ENCODE peak calls at places on chromosomes 1 and 21, in four cellular contexts. C, A, D and X are unnamed samples.

GRCh38 chr1:183806086-183806485 is 1.2 kb downstream of the RGL1 start:
- DNase-seq in C (no peak), A (no peak), D (no peak), X (no peak)

GRCh38 chr1:61450454-61451213 is 274.3 kb downstream of the TM2D1 start:
- DNase-seq in C (no peak), A (no peak), D (peak; percentile 51), X (peak; percentile 27)

GRCh38 chr21:35400233-35400939 is 351.3 kb upstream of the RUNX1 start:
- DNase-seq in C (peak; percentile 57), A (peak; percentile 24), D (peak; percentile 44), X (peak; percentile 62)

GRCh38 chr1:100627018-100627716 is 89.2 kb downstream of the GPR88 start:
- DNase-seq in C (no peak), A (no peak), D (no peak), X (no peak)

GRCh38 chr1:40663324-40664166 is 1.9 kb downstream of the RIMS3 start:
- DNase-seq in C (no peak), A (no peak), D (no peak), X (no peak)

GRCh38 chr21:39175154-39175553 is 8.1 kb downstream of the PSMG1 start:
- DNase-seq in C (no peak), A (no peak), D (no peak), X (no peak)

GRCh38 chr1:56644941-56645662 is at the start of gene PRKAA2:
- DNase-seq in C (peak; percentile 40), A (no peak), D (peak; percentile 68), X (peak; percentile 13)

GRCh38 chr1:211908453-211908852 is 77.9 kb upstream of the LPGAT1 start:
- DNase-seq in C (no peak), A (no peak), D (no peak), X (no peak)

GRCh38 chr21:45158491-45159423 is 84.4 kb downstream of the ADARB1 start:
- DNase-seq in C (no peak), A (no peak), D (no peak), X (no peak)

GRCh38 chr1:177281901-177282300 is 111.1 kb downstream of the BRINP2 start:
- DNase-seq in C (no peak), A (no peak), D (no peak), X (no peak)

GRCh38 chr1:205374205-205375078 is 17.7 kb upstream of the KLHDC8A start:
- DNase-seq in C (no peak), A (no peak), D (no peak), X (peak; percentile 96)

GRCh38 chr1:205568469-205569361 is 63.1 kb downstream of the ELK4 start:
- DNase-seq in C (no peak), A (no peak), D (no peak), X (peak; percentile 34)

GRCh38 chr1:205602118-205602517 is 29.7 kb downstream of the ELK4 start:
- DNase-seq in C (no peak), A (no peak), D (no peak), X (no peak)

GRCh38 chr1:156510709-156511108 is 10.1 kb upstream of the MEF2D start:
- DNase-seq in C (no peak), A (no peak), D (no peak), X (no peak)

GRCh38 chr21:28252923-28253322 is 739.8 kb downstream of the LTN1 start:
- DNase-seq in C (no peak), A (no peak), D (no peak), X (no peak)

DNA sequence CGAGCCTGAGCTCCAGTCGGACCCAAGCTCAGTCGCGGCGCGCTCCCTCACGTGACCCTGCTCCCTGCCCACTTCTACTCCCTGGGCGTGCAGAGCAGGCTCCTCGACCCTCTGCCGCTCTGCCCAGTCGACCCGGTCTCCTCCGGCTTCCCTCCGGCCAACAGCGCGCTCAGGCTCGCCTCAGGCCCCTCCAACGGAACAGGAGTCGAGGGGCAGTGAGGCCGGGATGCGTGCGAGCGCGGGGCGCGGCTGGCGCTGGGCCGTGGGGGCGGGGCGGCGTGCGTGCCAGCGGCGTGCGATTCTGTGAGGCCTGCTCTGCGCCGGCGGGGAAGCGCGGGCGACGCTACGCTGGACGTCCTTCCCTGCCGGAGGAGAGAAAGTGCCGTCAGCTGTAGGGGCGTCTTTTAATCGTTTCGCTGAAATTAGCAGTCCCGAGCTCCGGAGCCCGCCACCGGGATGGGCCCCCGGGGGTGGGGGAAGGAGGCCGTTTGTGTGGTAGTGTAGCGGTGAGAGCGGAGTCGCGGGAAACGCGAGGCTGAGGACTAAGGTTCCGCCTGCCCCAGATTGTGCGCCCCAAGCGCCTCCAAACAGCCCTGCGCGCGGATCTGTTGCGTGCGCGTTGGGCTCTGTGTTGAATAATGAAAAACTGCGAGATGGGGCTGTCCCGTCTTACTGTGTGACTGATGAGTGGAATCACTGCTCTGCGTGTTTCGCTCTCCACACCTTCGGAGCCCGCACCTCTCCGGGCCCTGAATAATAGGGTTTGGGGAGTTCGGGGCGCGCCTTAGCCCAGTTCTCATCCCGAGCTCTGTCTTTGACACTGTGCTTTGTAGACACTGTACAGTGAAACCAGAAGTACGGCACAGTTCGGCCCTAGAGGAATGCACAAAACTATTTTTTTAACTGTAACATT is at the start of gene ACBD6:
- DNase-seq in C (peak; percentile 94), A (peak; percentile 84), D (peak; percentile 92), X (peak; percentile 87)
- TF ChIP-seq CTCF in C (peak; percentile 40), A (no peak), D (no peak), X (no peak)

GRCh38 chr1:108049083-108049819 is 84.3 kb upstream of the VAV3 start:
- DNase-seq in C (peak; percentile 36), A (no peak), D (peak; percentile 23), X (no peak)
- TF ChIP-seq CTCF in C (peak; percentile 50), A (peak; percentile 50), D (peak; percentile 51), X (peak; percentile 5)

DNA sequence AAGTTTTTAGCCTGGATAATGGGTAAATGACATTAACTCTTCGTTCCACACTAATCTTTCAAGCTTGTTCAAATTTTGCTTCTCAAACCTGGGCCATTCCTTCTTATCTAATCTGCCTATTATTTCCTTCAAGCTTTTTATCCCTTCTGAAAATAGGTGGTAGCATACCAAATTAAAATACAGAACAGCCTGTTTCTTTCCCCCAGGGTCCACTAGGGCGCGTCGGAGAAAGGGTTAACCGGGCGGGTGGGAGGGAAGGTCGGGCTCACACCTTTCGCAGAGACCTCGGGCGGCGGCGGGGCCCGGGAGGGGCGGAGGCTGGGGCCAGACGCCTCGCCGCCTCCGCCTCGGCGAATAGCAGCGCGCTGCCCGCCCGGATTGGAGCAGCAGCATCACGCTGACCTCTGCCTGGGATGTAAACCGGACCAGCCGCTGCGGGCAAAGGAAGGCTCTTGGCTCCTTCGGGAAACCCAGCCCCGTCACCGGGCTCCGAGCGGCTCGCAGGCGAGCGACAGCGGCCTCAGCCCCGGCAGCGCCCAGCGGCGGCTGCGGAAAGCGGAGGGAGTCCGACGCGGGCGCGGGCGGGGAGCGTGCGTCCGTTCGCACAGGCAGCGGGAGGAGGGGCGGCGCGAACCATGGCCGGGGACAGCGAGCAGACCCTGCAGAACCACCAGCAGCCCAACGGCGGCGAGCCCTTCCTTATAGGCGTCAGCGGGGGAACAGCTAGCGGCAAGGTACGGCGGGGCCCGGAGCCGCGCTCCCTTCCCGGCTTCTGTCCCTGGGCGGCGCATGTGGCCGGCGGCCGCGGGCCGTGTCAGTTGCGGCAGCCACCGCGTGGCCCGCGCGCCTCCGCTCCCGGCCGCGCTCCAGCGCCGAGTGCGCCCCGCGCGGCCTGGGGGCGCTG is at the start of gene UCK2:
- DNase-seq in C (peak; percentile 91), A (peak; percentile 47), D (peak; percentile 87), X (peak; percentile 82)
- TF ChIP-seq CTCF in C (peak; percentile 26), A (no peak), D (no peak), X (peak; percentile 53)

DNA sequence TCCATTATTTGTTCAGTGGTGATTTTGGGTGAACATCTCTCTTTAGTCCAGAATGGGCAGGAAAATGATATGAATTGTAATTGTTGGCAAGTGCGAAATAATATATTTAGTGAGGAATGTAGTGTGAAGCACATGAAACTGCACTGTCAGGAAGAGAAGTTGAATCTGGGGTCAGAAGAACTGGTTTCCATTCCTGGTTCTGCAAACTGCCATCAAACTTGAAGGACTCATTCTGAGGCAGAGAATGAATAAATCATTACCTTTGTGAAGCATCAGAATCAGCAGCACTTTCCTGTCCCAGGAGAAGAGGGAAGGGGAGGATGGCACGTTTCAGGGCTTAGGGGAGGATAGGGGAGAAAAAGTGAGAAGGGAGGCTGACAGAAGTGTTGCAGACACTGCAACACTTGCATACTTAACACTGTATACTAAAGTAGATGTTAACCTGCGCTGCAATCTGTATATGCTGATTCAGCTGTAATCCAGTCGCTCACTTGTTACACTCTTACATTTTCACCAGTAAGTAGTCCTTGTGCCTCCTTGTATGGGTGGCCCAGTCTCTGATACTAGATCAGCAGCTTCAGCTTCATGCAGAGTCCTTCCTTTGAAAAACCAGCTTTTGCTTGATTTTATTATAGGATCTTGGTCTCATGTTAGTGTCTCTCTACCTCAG is 10.5 kb upstream of the RPTN start:
- DNase-seq in C (no peak), A (no peak), D (no peak), X (no peak)
- TF ChIP-seq CTCF in C (no peak), A (no peak), D (no peak), X (no peak)